ENCODE peak calls at places on chromosome 19, in seven cellular contexts. Z is stimulated activated CD4-positive, alpha-beta T cell treated with anti-CD3 and anti-CD28 coated beads, Interleukin-1b, Interleukin-23, amount 100 ng/mL, for 24 hours; L is COR-L47; V is left cardiac atrium; F is GM10248; M is GM20000; R is AG09309. C is an unnamed sample.

GRCh38 chr19:5679289-5680082 is 830 bp downstream of the MICOS13 start:
- DNase-seq in L (no peak), R (no peak), F (peak; percentile 20), Z (no peak), V (no peak), M (no peak), C (no peak)

GRCh38 chr19:13262450-13262849 is 112.2 kb downstream of the IER2 start:
- DNase-seq in Z (no peak), F (peak; percentile 65), V (no peak), L (peak; percentile 28), R (peak; percentile 7), M (peak; percentile 72), C (peak; percentile 55)

GRCh38 chr19:4609878-4610511 is 29.3 kb upstream of the TNFAIP8L1 start:
- DNase-seq in V (no peak), F (no peak), Z (no peak), R (no peak), L (peak; percentile 30), M (no peak), C (no peak)

GRCh38 chr19:18220632-18221275 is 5.5 kb downstream of the PDE4C start:
- DNase-seq in F (no peak), V (no peak), M (no peak), R (no peak), Z (no peak), L (no peak), C (no peak)

GRCh38 chr19:19737559-19738332 is 4.8 kb upstream of the ZNF14 start:
- DNase-seq in F (no peak), V (no peak), L (no peak), M (no peak), R (no peak), Z (no peak), C (no peak)

GRCh38 chr19:57816652-57817051 is 1.9 kb upstream of the ZNF552 start:
- DNase-seq in L (no peak), F (no peak), M (no peak), Z (no peak), V (no peak), R (no peak), C (no peak)

GRCh38 chr19:16587031-16588023 is 15.1 kb upstream of the SLC35E1 start:
- DNase-seq in Z (no peak), R (no peak), V (no peak), M (no peak), F (peak; percentile 37), L (no peak), C (no peak)

GRCh38 chr19:43439183-43440063 is 24.7 kb downstream of the TEX101 start:
- DNase-seq in Z (no peak), R (no peak), V (no peak), M (no peak), F (no peak), L (no peak), C (peak; percentile 89)

GRCh38 chr19:18751571-18751970 is 39.5 kb downstream of the COMP start:
- DNase-seq in M (no peak), V (no peak), L (no peak), Z (no peak), R (no peak), F (no peak), C (no peak)

GRCh38 chr19:29293736-29294342 is 80.9 kb upstream of the UQCRFS1 start:
- DNase-seq in V (no peak), M (no peak), Z (no peak), R (no peak), L (no peak), F (no peak), C (no peak)

GRCh38 chr19:29887498-29887897 is 54.5 kb upstream of the URI1 start:
- DNase-seq in Z (no peak), F (no peak), L (no peak), M (no peak), V (no peak), R (no peak), C (no peak)

GRCh38 chr19:33395561-33396550 is 22.3 kb downstream of the CEBPG start:
- DNase-seq in L (no peak), Z (no peak), R (no peak), V (peak; percentile 71), M (no peak), F (no peak), C (no peak)

GRCh38 chr19:34096020-34096915 is 76.0 kb upstream of the LSM14A start:
- DNase-seq in V (no peak), R (no peak), Z (no peak), L (peak; percentile 44), M (peak; percentile 30), F (peak; percentile 33), C (peak; percentile 63)

GRCh38 chr19:17327654-17328516 is 6.8 kb downstream of the ANO8 start:
- DNase-seq in F (peak; percentile 81), Z (no peak), V (peak; percentile 79), R (no peak), L (no peak), M (peak; percentile 91), C (no peak)

C was measured in LoVo.